ENCODE peak calls at places on chromosome 6, in five cellular contexts. P is astrocyte of the spinal cord, Z is AG10803, H is transverse colon, O is ovary. T is an unnamed sample.

GRCh38 chr6:56713285-56713684 is 70.6 kb upstream of the DST start:
- DNase-seq in O (peak), H (peak), P (peak), Z (peak), T (no peak)

GRCh38 chr6:41214559-41215238 is 13.4 kb upstream of the TREML4 start:
- DNase-seq in Z (no peak), P (no peak), H (no peak), O (no peak), T (no peak)

GRCh38 chr6:111573118-111573883 is 32.4 kb downstream of the TRAF3IP2 start:
- DNase-seq in Z (peak), O (no peak), P (peak), H (no peak), T (no peak)

GRCh38 chr6:136403166-136403980 is 113.7 kb upstream of the BCLAF1 start:
- DNase-seq in H (no peak), Z (peak), O (no peak), P (peak), T (peak)

GRCh38 chr6:71733970-71734899 is 152.1 kb upstream of the RIMS1 start:
- DNase-seq in P (peak), O (no peak), Z (peak), H (no peak), T (no peak)

GRCh38 chr6:150588862-150589499 is 10.7 kb upstream of the PLEKHG1 start:
- DNase-seq in Z (no peak), O (no peak), P (no peak), H (no peak), T (no peak)

GRCh38 chr6:10451828-10452509 is 37.1 kb upstream of the TFAP2A start:
- DNase-seq in P (peak), Z (peak), O (no peak), H (no peak), T (no peak)

GRCh38 chr6:11368264-11368663 is 135.8 kb upstream of the NEDD9 start:
- DNase-seq in Z (no peak), O (no peak), P (peak), H (no peak), T (no peak)

GRCh38 chr6:138692058-138692977 is 81.3 kb upstream of the CCDC28A start:
- DNase-seq in O (peak), P (peak), Z (peak), H (peak), T (peak)

GRCh38 chr6:125170376-125170775 is 16.8 kb downstream of the TPD52L1 start:
- DNase-seq in Z (peak), P (no peak), H (no peak), O (no peak), T (peak)

GRCh38 chr6:1669996-1670395 is 60.3 kb downstream of the FOXC1 start:
- DNase-seq in H (no peak), O (no peak), P (no peak), Z (no peak), T (no peak)

GRCh38 chr6:44179072-44179536 is 20.5 kb downstream of the CAPN11 start:
- DNase-seq in P (no peak), H (no peak), O (no peak), Z (no peak), T (no peak)

GRCh38 chr6:18343741-18344140 is 43.4 kb upstream of the RNF144B start:
- DNase-seq in H (no peak), O (no peak), Z (peak), P (peak), T (no peak)

GRCh38 chr6:7636151-7636550 is 46.2 kb downstream of the SNRNP48 start:
- DNase-seq in P (peak), H (no peak), O (no peak), Z (no peak), T (no peak)

GRCh38 chr6:51594981-51595380 is 492.4 kb downstream of the PKHD1 start:
- DNase-seq in P (no peak), H (no peak), Z (no peak), O (no peak), T (no peak)

GRCh38 chr6:14664112-14664592 is 546.6 kb downstream of the CD83 start:
- DNase-seq in P (no peak), O (no peak), H (no peak), Z (no peak), T (no peak)

GRCh38 chr6:46491201-46491788 is at the start of gene RCAN2:
- DNase-seq in H (peak), O (peak), Z (peak), P (peak), T (peak)

GRCh38 chr6:46486186-46486585 is 5.1 kb downstream of the RCAN2 start:
- DNase-seq in Z (peak), P (no peak), O (no peak), H (no peak), T (no peak)

GRCh38 chr6:46491789-46492547 is 719 bp upstream of the RCAN2 start:
- DNase-seq in Z (peak), H (peak), P (no peak), O (peak), T (no peak)

DNA sequence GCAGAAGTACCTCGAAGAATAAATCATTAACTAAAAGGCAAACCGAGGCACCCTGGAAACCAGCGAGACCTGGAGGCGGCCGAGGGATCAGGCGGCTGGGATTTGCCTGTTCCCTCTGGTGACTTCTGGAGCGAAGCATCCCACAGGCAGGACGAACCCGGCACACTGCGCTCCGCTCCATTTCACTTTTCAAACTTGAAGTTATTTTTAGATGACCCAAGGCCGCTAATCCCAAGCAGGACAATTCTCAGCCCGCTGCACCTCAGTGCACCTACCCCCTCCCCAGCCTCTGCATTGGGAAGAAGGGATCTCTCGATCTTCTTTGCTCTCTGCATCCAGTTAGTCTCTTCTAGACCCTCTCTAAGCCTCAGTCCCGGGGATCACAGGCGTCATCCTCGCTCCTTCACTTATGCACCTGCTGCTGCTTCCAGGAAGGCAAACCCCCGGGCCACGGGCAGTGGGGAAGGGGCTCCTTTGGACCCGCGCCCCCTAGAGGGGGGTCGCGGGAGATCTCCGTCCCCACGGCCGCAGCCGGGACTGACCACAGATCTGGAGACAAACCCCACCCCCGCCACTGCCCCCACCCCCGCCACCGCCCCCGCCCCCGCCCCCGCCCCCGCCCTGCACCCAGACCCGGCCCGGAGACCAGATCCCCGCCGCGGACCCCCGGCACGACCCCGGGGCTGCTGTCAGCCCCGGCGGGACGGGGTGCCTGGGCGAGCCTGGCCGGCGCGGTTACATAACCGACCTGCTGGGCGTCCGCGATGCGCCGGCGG is 636 bp downstream of the RCAN2 start:
- DNase-seq in P (no peak), O (peak), H (peak), Z (no peak), T (no peak)
- TF ChIP-seq CTCF in P (peak), O (no peak), H (no peak), Z (peak), T (peak)

GRCh38 chr6:16228709-16229665 is 9.4 kb upstream of the GMPR start:
- DNase-seq in P (no peak), O (no peak), Z (no peak), H (peak), T (no peak)
- TF ChIP-seq CTCF in P (peak), O (no peak), Z (no peak), H (peak), T (no peak)

GRCh38 chr6:129460151-129460550 is 249.8 kb downstream of the ARHGAP18 start:
- DNase-seq in H (no peak), O (no peak), Z (no peak), P (no peak), T (no peak)
- TF ChIP-seq CTCF in H (no peak), O (no peak), Z (no peak), P (no peak), T (no peak)

DNA sequence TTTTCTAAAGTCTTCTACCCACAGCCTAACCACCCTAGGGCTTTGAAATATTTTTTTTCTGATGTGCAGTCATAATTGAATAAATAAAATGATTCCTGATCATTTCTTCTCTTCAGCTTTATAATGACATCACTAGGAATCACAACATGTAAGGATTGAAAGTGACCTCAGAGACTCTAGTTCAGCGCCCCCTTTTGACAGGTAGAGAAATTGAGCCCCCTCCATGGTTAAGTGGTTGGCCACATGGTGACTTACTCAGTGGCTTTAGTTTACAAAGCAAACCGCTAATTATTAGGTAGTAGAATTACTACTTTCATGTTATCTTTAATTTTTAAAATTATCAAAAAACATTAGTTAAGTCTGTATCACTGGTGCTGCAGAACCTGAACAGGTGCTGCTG is 13.3 kb upstream of the SLC2A12 start:
- DNase-seq in O (no peak), Z (peak), P (no peak), H (no peak), T (no peak)
- TF ChIP-seq CTCF in O (no peak), Z (peak), P (peak), H (peak), T (peak)

DNA sequence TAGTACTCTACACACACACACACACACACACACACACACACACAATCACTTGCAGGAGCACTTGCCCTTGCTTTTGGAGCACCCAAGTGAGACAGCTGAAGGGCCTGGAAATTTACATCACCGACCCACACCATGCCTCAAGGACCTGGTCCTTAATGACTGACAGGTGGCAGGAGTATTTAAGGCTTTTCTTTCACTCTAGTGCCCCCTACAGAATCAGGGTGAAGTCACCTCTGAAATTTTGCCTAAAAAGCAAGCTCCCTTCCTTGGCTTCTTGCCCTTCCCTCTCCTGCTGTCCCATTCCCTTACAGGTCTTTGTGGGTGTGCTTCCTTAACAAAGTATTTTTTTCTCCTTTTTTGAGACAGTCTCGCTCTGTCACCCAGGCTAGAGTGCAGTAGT is 353.5 kb upstream of the IRAK1BP1 start:
- DNase-seq in O (no peak), P (no peak), Z (no peak), H (no peak), T (no peak)
- TF ChIP-seq CTCF in O (no peak), P (no peak), Z (no peak), H (no peak), T (no peak)

GRCh38 chr6:31740397-31741223 is 805 bp downstream of the MSH5 start:
- DNase-seq in Z (no peak), H (peak), O (no peak), P (no peak), T (no peak)
- TF ChIP-seq CTCF in Z (no peak), H (no peak), O (no peak), P (no peak), T (no peak)

T was measured in AG09319.